ENCODE peak calls at places on chromosome 4, in five cellular contexts. E is epithelial cell of proximal tubule, Y is HL-60, A is foreskin fibroblast, V is astrocyte of the cerebellum. D is an unnamed sample.

GRCh38 chr4:108094923-108095482 is 73.7 kb downstream of the LEF1 start:
- DNase-seq in E (no peak), Y (no peak), V (no peak), A (no peak), D (no peak)

GRCh38 chr4:3475041-3475712 is 12.1 kb downstream of the DOK7 start:
- DNase-seq in E (no peak), A (no peak), V (no peak), Y (no peak), D (no peak)

GRCh38 chr4:90281956-90282355 is 154.8 kb downstream of the CCSER1 start:
- DNase-seq in Y (no peak), V (no peak), A (no peak), E (no peak), D (no peak)

GRCh38 chr4:140256335-140256734 is 102.4 kb upstream of the MAML3 start:
- DNase-seq in V (no peak), A (peak), E (no peak), Y (no peak), D (no peak)

GRCh38 chr4:22471999-22472434 is 43.8 kb downstream of the ADGRA3 start:
- DNase-seq in A (peak), E (no peak), Y (no peak), V (no peak), D (no peak)

GRCh38 chr4:54277691-54278090 is 48.6 kb downstream of the PDGFRA start:
- DNase-seq in A (peak), E (peak), Y (no peak), V (peak), D (peak)

GRCh38 chr4:54439831-54440243 is 210.7 kb downstream of the PDGFRA start:
- DNase-seq in Y (peak), E (no peak), V (no peak), A (peak), D (peak)

GRCh38 chr4:127809173-127809800 is 27.2 kb downstream of the HSPA4L start:
- DNase-seq in A (peak), Y (no peak), E (no peak), V (no peak), D (no peak)

GRCh38 chr4:27921236-27921635 is 1060.6 kb downstream of the STIM2 start:
- DNase-seq in E (no peak), Y (no peak), A (peak), V (no peak), D (no peak)

GRCh38 chr4:150402968-150403367 is 179.0 kb upstream of the MAB21L2 start:
- DNase-seq in Y (no peak), A (no peak), V (no peak), E (no peak), D (no peak)

GRCh38 chr4:22463179-22463578 is 52.7 kb downstream of the ADGRA3 start:
- DNase-seq in Y (no peak), A (no peak), E (no peak), V (no peak), D (no peak)

GRCh38 chr4:137997496-137997895 is 244.7 kb downstream of the SLC7A11 start:
- DNase-seq in A (no peak), V (no peak), E (no peak), Y (no peak), D (no peak)

GRCh38 chr4:14221176-14221575 is 593.7 kb upstream of the BOD1L1 start:
- DNase-seq in Y (no peak), V (peak), A (no peak), E (no peak), D (no peak)

GRCh38 chr4:84336964-84337705 is 162.0 kb downstream of the NKX6-1 start:
- DNase-seq in E (no peak), A (no peak), V (no peak), Y (no peak), D (no peak)

GRCh38 chr4:160523236-160523635 is 1420.4 kb downstream of the RAPGEF2 start:
- DNase-seq in Y (no peak), E (no peak), V (peak), A (no peak), D (no peak)

GRCh38 chr4:10320130-10320529 is 137.1 kb downstream of the ZNF518B start:
- DNase-seq in E (no peak), Y (no peak), A (no peak), V (no peak), D (no peak)

GRCh38 chr4:73197220-73197619 is 61.4 kb downstream of the ANKRD17 start:
- DNase-seq in V (no peak), Y (no peak), E (no peak), A (no peak), D (no peak)

GRCh38 chr4:186932631-186933150 is 209.0 kb upstream of the FAT1 start:
- DNase-seq in V (peak), Y (no peak), A (peak), E (no peak), D (peak)

GRCh38 chr4:99875073-99875472 is 19.2 kb downstream of the LAMTOR3 start:
- DNase-seq in Y (no peak), E (no peak), A (no peak), V (no peak), D (no peak)

GRCh38 chr4:53963786-53964185 is 100.6 kb downstream of the CHIC2 start:
- DNase-seq in E (no peak), A (no peak), Y (no peak), V (no peak), D (no peak)

GRCh38 chr4:169723207-169723606 is 34.5 kb downstream of the HPF1 start:
- DNase-seq in Y (no peak), A (peak), E (no peak), V (no peak), D (no peak)

GRCh38 chr4:77856152-77856551 is 6.5 kb upstream of the MRPL1 start:
- DNase-seq in E (no peak), V (no peak), Y (no peak), A (no peak), D (no peak)
- H3K4me3 ChIP-seq in E (no peak), V (no peak), Y (no peak), A (no peak), D (no peak)

DNA sequence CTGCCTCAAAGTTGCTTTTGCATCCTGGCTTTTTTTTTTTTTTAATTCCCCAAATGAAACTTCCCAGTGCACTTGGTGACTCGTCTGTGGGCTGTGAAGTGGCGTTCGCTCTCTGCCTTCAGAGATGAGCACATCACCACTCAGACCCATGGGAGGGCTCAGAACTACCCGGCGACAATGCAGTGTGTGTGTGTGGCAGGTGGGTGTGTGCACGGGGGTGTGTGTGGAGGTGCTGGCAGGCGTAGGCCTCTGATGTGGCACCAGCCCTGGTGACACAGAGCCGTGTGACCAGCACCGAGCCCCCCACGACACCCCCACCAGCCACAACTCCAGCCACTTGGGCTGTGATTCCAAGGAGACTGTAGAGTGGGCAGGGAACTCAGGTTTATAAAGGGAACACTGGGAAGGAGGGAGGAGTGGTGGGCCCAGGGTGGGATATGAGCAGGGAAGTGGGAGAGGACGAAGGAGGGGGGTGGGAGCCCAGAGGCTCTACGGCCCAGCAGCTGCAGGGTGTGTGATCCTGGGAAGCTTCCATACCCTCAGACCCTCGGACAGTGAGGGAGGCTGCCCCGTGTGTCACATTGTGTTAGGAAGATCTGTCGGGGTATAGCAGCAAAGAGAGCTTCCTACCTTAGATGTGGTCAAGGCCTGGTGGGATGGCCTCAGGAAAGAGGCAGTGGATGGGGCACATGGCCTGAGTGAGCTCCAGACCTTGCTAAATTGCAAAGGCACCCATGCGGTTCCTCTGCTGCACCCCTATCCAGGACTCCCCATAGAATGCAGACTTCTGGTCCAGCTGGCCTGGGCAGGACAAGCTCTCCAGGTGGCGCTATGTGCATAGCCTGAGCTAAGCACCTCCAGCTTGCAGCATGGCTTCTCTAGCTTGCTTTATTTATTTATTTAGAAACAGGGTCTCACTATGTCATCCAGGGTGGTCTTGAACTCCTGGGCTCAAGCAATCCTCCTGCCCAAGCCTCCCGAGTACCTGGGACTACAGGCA is 5.8 kb upstream of the WFS1 start:
- DNase-seq in A (peak), Y (no peak), V (peak), E (no peak), D (no peak)
- TF ChIP-seq CTCF in A (peak), Y (peak), V (peak), E (peak), D (peak)

GRCh38 chr4:16082038-16082423 is 1.8 kb downstream of the PROM1 start:
- DNase-seq in V (no peak), A (no peak), Y (no peak), E (no peak), D (no peak)
- H3K4me3 ChIP-seq in V (peak), A (no peak), Y (no peak), E (peak), D (no peak)

GRCh38 chr4:143513314-143514211 is at the start of gene SMARCA5:
- DNase-seq in V (peak), A (peak), Y (peak), E (peak), D (peak)

GRCh38 chr4:143515905-143516304 is 2.4 kb downstream of the SMARCA5 start:
- DNase-seq in E (no peak), V (no peak), Y (no peak), A (no peak), D (no peak)

GRCh38 chr4:143511906-143512305 is 1.6 kb upstream of the SMARCA5 start:
- DNase-seq in E (no peak), A (no peak), V (no peak), Y (no peak), D (no peak)

GRCh38 chr4:143514432-143514831 is 930 bp downstream of the SMARCA5 start:
- DNase-seq in A (peak), Y (no peak), V (peak), E (no peak), D (no peak)

GRCh38 chr4:143512978-143513313 is 556 bp upstream of the SMARCA5 start:
- DNase-seq in A (no peak), V (no peak), E (no peak), Y (no peak), D (no peak)
- TF ChIP-seq CTCF in A (no peak), V (no peak), E (no peak), Y (no peak), D (no peak)

GRCh38 chr4:42018451-42018850 is 28.1 kb downstream of the SLC30A9 start:
- DNase-seq in V (no peak), E (no peak), A (no peak), Y (no peak), D (no peak)
- H3K4me3 ChIP-seq in V (no peak), E (no peak), A (no peak), Y (no peak), D (no peak)

GRCh38 chr4:42768125-42768748 is 111.3 kb upstream of the ATP8A1 start:
- DNase-seq in Y (no peak), A (no peak), V (no peak), E (no peak), D (no peak)
- TF ChIP-seq CTCF in Y (no peak), A (no peak), V (no peak), E (no peak), D (no peak)

DNA sequence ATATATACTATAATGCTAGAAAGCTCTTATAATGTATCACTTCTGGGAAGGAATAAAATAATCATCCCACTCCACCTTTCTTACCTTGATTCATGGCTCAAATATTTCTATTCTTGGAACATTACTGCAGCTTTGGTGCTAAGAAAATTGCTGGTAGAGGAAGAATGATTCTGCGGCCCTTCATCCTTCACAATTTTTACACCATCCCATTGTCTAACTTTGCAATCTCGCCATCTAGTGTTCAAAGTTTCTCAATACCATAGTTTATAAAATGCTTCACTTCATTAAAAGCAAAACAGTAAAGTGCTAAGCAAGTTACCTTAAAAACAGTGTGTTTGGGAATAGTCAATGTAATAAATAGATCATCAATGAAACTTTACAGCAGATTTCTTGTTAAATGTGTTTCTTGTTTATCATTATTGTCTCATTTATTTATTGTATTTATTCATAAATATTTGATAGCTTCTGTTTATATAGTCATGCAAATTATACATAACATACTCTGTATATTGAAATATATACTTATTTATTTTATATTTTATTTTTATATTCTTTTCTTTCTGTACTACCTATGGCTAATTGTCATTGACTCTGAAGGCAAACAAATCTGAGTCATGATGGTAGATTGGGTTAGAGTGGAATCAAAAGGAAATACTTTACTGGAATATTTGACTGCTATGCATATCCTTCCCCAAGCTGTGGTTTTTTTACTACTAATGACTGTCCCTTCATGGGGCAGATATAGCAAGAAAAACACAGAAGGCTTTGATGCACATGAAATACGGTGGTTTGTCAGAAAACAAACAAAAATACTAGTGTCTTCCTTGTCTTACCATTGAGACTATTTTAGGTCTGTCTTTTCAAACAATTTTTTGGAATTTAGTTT is 390.7 kb downstream of the MAPK10 start:
- DNase-seq in V (peak), A (peak), Y (no peak), E (no peak), D (peak)
- H3K4me3 ChIP-seq in V (no peak), A (no peak), Y (no peak), E (no peak), D (no peak)

D was measured in HFF-Myc.